ENCODE peak calls at places on chromosome 15, in ten cellular contexts. A is AG04449, Y is breast epithelium, V is GM12864, G is AG10803, S is fibroblast of mammary gland, O is cardiac fibroblast, D is transverse colon, J is OCI-LY7, R is A549. Z is an unnamed sample.

GRCh38 chr15:35087759-35088158 is 2.7 kb upstream of the NANOGP8 start:
- DNase-seq in A (no peak), Y (no peak), V (no peak), G (no peak), S (no peak), O (no peak), D (no peak), J (no peak), R (no peak), Z (no peak)

GRCh38 chr15:44568338-44568737 is 31.4 kb downstream of the EIF3J start:
- DNase-seq in A (no peak), Y (no peak), V (no peak), G (no peak), S (peak; percentile 6), O (no peak), D (no peak), J (no peak), R (no peak), Z (no peak)

GRCh38 chr15:89442671-89443307 is 53.6 kb downstream of the RHCG start:
- DNase-seq in A (no peak), Y (no peak), V (no peak), G (peak; percentile 14), S (peak; percentile 32), O (peak; percentile 37), D (peak; percentile 48), J (peak; percentile 82), R (peak; percentile 68), Z (peak; percentile 27)

GRCh38 chr15:88241461-88241860 is 15.1 kb downstream of the NTRK3 start:
- DNase-seq in A (no peak), Y (no peak), V (no peak), G (no peak), S (no peak), O (no peak), D (no peak), J (no peak), R (no peak), Z (no peak)

GRCh38 chr15:81277851-81278250 is 46.1 kb downstream of the STARD5 start:
- DNase-seq in A (no peak), Y (no peak), V (no peak), G (no peak), S (no peak), O (no peak), D (no peak), J (no peak), R (no peak), Z (no peak)

GRCh38 chr15:86591994-86592746 is 512.5 kb downstream of the AGBL1 start:
- DNase-seq in A (no peak), Y (no peak), V (no peak), G (no peak), S (no peak), O (no peak), D (no peak), J (no peak), R (no peak), Z (no peak)

GRCh38 chr15:42444415-42445063 is 46.4 kb downstream of the ZNF106 start:
- DNase-seq in A (no peak), Y (no peak), V (no peak), G (no peak), S (no peak), O (no peak), D (no peak), J (no peak), R (no peak), Z (peak; percentile 46)

GRCh38 chr15:25894371-25894902 is 31.3 kb upstream of the ATP10A start:
- DNase-seq in A (no peak), Y (no peak), V (no peak), G (peak; percentile 49), S (no peak), O (no peak), D (no peak), J (no peak), R (no peak), Z (no peak)

GRCh38 chr15:74983725-74984231 is 11.6 kb upstream of the SCAMP5 start:
- DNase-seq in A (no peak), Y (no peak), V (no peak), G (no peak), S (peak; percentile 56), O (no peak), D (no peak), J (no peak), R (peak; percentile 40), Z (no peak)

GRCh38 chr15:74252291-74253080 is 16.4 kb downstream of the CCDC33 start:
- DNase-seq in A (no peak), Y (no peak), V (no peak), G (peak; percentile 51), S (peak; percentile 63), O (peak; percentile 34), D (no peak), J (no peak), R (no peak), Z (peak; percentile 51)

GRCh38 chr15:70788114-70789049 is 25.0 kb upstream of the UACA start:
- DNase-seq in A (no peak), Y (no peak), V (no peak), G (peak; percentile 74), S (peak; percentile 75), O (peak; percentile 46), D (no peak), J (no peak), R (peak; percentile 94), Z (peak; percentile 98)

GRCh38 chr15:48385031-48385430 is 53.8 kb downstream of the DUT start:
- DNase-seq in A (no peak), Y (no peak), V (no peak), G (peak; percentile 89), S (no peak), O (no peak), D (no peak), J (no peak), R (no peak), Z (no peak)

GRCh38 chr15:75493732-75494131 is 42.2 kb upstream of the SIN3A start:
- DNase-seq in A (no peak), Y (no peak), V (no peak), G (no peak), S (no peak), O (no peak), D (no peak), J (no peak), R (no peak), Z (peak; percentile 48)

GRCh38 chr15:29103825-29104565 is 165.6 kb downstream of the NSMCE3 start:
- DNase-seq in A (peak; percentile 28), Y (peak; percentile 36), V (no peak), G (peak; percentile 73), S (peak; percentile 70), O (peak; percentile 90), D (peak; percentile 58), J (peak; percentile 41), R (peak; percentile 70), Z (peak; percentile 83)
- H3K4me3 ChIP-seq in A (peak overlapping the region; percentile 53), Y (peak overlapping the region; percentile 28), V (no peak overlapping the region), G (peak overlapping the region; percentile 54), S (peak overlapping the region; percentile 37), O (peak overlapping the region; percentile 36), D (peak overlapping the region; percentile 31), J (no peak overlapping the region), R (no peak overlapping the region), Z (peak overlapping the region; percentile 54)

DNA sequence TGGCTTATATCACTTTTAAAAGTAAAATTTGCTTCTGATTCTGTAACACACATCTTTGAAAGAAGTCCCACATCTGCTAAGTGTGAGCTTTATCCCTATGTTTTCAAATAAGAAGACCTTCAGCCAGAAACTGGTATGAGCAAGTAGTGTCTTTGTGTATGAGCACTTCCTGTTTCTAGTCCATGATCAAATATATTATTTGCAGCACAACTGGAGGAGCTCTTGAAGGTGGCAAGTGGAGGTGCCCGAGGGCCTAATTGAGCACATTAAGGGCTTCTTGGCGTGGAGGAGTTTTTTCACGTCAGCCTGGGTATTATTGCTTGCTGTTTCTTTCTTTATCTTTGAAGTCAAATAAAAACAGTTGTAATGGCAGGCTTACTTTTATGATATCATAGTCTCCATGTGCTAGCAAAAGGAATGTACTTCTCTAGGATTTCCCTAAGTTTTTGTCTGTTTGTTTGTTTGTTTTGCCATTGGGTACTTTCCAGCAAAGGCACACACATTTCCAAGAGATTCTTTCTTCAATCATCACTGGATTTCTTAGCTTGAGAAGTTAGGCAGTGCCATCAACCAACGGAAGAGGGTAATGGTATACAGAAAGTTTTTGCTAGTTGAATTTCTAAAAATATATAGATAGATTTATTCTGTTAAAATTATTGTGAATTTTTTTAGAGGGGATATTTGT is 68.1 kb downstream of the MEIS2 start:
- DNase-seq in A (no peak), Y (no peak), V (no peak), G (no peak), S (no peak), O (no peak), D (no peak), J (peak; percentile 10), R (no peak), Z (peak; percentile 41)
- TF ChIP-seq CTCF in A (no peak), Y (no peak), V (no peak), G (no peak), S (no peak), O (no peak), D (no peak), J (no peak), R (no peak), Z (no peak)

GRCh38 chr15:101188517-101189340 is 63.1 kb downstream of the CHSY1 start:
- DNase-seq in A (peak; percentile 76), Y (no peak), V (peak; percentile 34), G (peak; percentile 81), S (peak; percentile 69), O (peak; percentile 88), D (no peak), J (no peak), R (no peak), Z (peak; percentile 98)
- H3K4me3 ChIP-seq in A (no peak overlapping the region), Y (no peak overlapping the region), V (peak overlapping the region; percentile 7), G (peak overlapping the region; percentile 48), S (peak overlapping the region; percentile 29), O (peak overlapping the region; percentile 44), D (no peak overlapping the region), J (no peak overlapping the region), R (no peak overlapping the region), Z (peak overlapping the region; percentile 55)

GRCh38 chr15:50241684-50242450 is 23.7 kb downstream of the HDC start:
- DNase-seq in A (peak; percentile 12), Y (no peak), V (no peak), G (peak; percentile 58), S (peak; percentile 77), O (no peak), D (no peak), J (no peak), R (no peak), Z (peak; percentile 16)
- TF ChIP-seq CTCF in A (no peak), Y (no peak), V (no peak), G (peak; percentile 11), S (no peak), O (no peak), D (no peak), J (no peak), R (no peak), Z (peak; percentile 18)

GRCh38 chr15:40992825-40993224 is 39.6 kb downstream of the CHAC1 start:
- DNase-seq in A (no peak), Y (no peak), V (no peak), G (no peak), S (no peak), O (no peak), D (no peak), J (no peak), R (no peak), Z (no peak)
- H3K4me3 ChIP-seq in A (no peak overlapping the region), Y (no peak overlapping the region), V (no peak overlapping the region), G (no peak overlapping the region), S (no peak overlapping the region), O (no peak overlapping the region), D (no peak overlapping the region), J (no peak overlapping the region), R (no peak overlapping the region), Z (no peak overlapping the region)

GRCh38 chr15:80183886-80184285 is 31.1 kb downstream of the FAH start:
- DNase-seq in A (no peak), Y (no peak), V (no peak), G (no peak), S (no peak), O (no peak), D (no peak), J (no peak), R (peak; percentile 36), Z (peak; percentile 27)
- TF ChIP-seq CTCF in A (peak; percentile 22), Y (no peak), V (no peak), G (peak; percentile 35), S (peak; percentile 27), O (peak; percentile 25), D (no peak), J (peak; percentile 39), R (peak; percentile 22), Z (peak; percentile 34)

GRCh38 chr15:31332020-31332680 is 5.5 kb downstream of the KLF13 start:
- DNase-seq in A (no peak), Y (no peak), V (no peak), G (no peak), S (no peak), O (no peak), D (no peak), J (no peak), R (no peak), Z (no peak)
- H3K4me3 ChIP-seq in A (no peak overlapping the region), Y (no peak overlapping the region), V (no peak overlapping the region), G (no peak overlapping the region), S (no peak overlapping the region), O (no peak overlapping the region), D (no peak overlapping the region), J (peak overlapping the region; percentile 10), R (no peak overlapping the region), Z (no peak overlapping the region)